ENCODE peak calls at places on chromosome 12, in ten cellular contexts. R, M, Y, J, V, T, C, X, U and E are unnamed samples.

GRCh38 chr12:4434721-4435425 is 10.7 kb downstream of the FGF6 start:
- DNase-seq in R (no peak), M (peak), Y (no peak), J (no peak), V (no peak), T (no peak), C (no peak), X (no peak), U (no peak), E (no peak)

GRCh38 chr12:12336049-12336411 is 14.0 kb downstream of the MANSC1 start:
- DNase-seq in R (no peak), M (no peak), Y (no peak), J (no peak), V (peak), T (no peak), C (no peak), X (no peak), U (no peak), E (peak)

GRCh38 chr12:60335765-60336164 is 739.9 kb downstream of the SLC16A7 start:
- DNase-seq in R (no peak), M (no peak), Y (no peak), J (peak), V (peak), T (no peak), C (no peak), X (no peak), U (no peak), E (peak)

GRCh38 chr12:57199191-57199590 is 17.4 kb upstream of the NXPH4 start:
- DNase-seq in R (no peak), M (no peak), Y (no peak), J (no peak), V (no peak), T (no peak), C (no peak), X (no peak), U (no peak), E (no peak)

GRCh38 chr12:31702047-31702446 is 26.8 kb downstream of the AMN1 start:
- DNase-seq in R (no peak), M (peak), Y (no peak), J (peak), V (no peak), T (no peak), C (no peak), X (no peak), U (no peak), E (peak)

GRCh38 chr12:104494137-104494815 is 37.5 kb downstream of the CHST11 start:
- DNase-seq in R (no peak), M (no peak), Y (peak), J (no peak), V (peak), T (peak), C (no peak), X (no peak), U (peak), E (no peak)

GRCh38 chr12:1691123-1692007 is 495 bp downstream of the ADIPOR2 start:
- DNase-seq in R (no peak), M (no peak), Y (peak), J (peak), V (no peak), T (peak), C (peak), X (no peak), U (peak), E (no peak)

GRCh38 chr12:57898308-57898970 is 42.9 kb upstream of the ATP23 start:
- DNase-seq in R (no peak), M (no peak), Y (no peak), J (no peak), V (no peak), T (no peak), C (no peak), X (no peak), U (no peak), E (no peak)

GRCh38 chr12:88056571-88056970 is 27.4 kb upstream of the C12orf50 start:
- DNase-seq in R (no peak), M (no peak), Y (no peak), J (peak), V (no peak), T (no peak), C (no peak), X (no peak), U (no peak), E (no peak)

GRCh38 chr12:115918763-115919162 is 358.7 kb downstream of the MED13L start:
- DNase-seq in R (no peak), M (no peak), Y (no peak), J (peak), V (no peak), T (no peak), C (no peak), X (no peak), U (no peak), E (no peak)

GRCh38 chr12:20128926-20129325 is 239.4 kb upstream of the PDE3A start:
- DNase-seq in R (no peak), M (no peak), Y (no peak), J (peak), V (no peak), T (no peak), C (no peak), X (no peak), U (no peak), E (peak)

GRCh38 chr12:7439579-7440505 is 4.1 kb downstream of the CD163L1 start:
- DNase-seq in R (peak), M (no peak), Y (peak), J (no peak), V (peak), T (peak), C (peak), X (no peak), U (no peak), E (peak)

GRCh38 chr12:632102-632696 is 31.0 kb downstream of the NINJ2 start:
- DNase-seq in R (no peak), M (no peak), Y (no peak), J (peak), V (peak), T (no peak), C (no peak), X (no peak), U (no peak), E (peak)

DNA sequence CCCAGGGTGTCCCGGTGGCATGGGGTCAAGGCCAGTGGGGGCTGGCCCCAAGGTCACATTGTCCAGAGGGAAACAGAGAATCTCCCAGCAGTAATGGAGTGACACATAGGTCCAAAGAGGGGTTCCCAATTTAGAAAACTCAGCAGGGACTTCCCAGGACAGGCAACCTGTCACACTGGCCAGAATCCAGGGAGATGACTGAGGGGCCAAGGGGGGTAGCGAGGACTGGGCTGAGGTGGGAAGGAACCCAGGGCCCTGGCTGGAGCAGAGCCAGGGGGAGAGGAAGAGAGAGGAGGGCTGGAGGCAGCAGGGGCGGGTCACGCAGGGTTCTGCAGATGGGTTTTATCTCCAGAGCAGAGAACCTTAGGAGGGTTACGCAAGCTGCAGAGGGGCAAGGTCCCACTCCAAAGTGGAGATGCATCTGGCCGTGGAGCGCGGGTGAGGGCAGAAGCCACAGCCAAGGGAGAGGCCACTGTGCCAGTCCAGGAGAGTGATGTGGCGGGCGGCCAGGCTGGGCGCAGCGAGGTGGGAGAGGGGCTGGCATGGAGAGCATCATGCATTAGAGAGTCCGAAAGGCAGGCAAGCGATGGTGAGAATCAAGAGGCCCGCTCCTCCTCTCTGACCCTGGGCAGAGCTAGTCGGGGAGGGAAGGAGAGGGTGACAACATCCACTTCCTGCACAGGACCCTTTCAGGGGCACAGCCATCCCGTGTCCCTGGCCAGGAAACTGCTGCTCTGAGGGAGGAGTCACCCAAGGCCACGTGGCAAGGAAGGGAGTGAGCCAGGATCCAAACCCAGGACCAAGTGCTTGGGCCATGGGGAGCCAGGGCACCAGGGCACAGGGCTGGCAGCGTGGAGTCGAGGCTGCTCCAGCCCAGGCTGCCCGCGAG is 29.0 kb downstream of the NCOR2 start:
- DNase-seq in R (no peak), M (no peak), Y (no peak), J (no peak), V (no peak), T (no peak), C (peak), X (peak), U (peak), E (no peak)
- H3K27ac ChIP-seq in R (peak), M (peak), Y (peak), J (no peak), V (no peak), T (no peak), C (peak), X (peak), U (no peak), E (no peak)

GRCh38 chr12:48156648-48157015 is 683 bp downstream of the ASB8 start:
- DNase-seq in R (no peak), M (no peak), Y (no peak), J (no peak), V (no peak), T (no peak), C (no peak), X (no peak), U (no peak), E (no peak)
- H3K27ac ChIP-seq in R (no peak), M (peak), Y (peak), J (no peak), V (no peak), T (peak), C (peak), X (no peak), U (peak), E (no peak)

GRCh38 chr12:24918596-24918995 is 30.3 kb downstream of the BCAT1 start:
- DNase-seq in R (no peak), M (no peak), Y (no peak), J (no peak), V (no peak), T (no peak), C (no peak), X (no peak), U (no peak), E (no peak)

GRCh38 chr12:24919346-24920001 is 29.4 kb downstream of the BCAT1 start:
- DNase-seq in R (no peak), M (no peak), Y (no peak), J (no peak), V (no peak), T (no peak), C (no peak), X (no peak), U (no peak), E (no peak)

GRCh38 chr12:24922109-24922508 is 26.8 kb downstream of the BCAT1 start:
- DNase-seq in R (no peak), M (no peak), Y (no peak), J (no peak), V (no peak), T (no peak), C (no peak), X (no peak), U (no peak), E (no peak)

GRCh38 chr12:24920141-24920540 is 28.8 kb downstream of the BCAT1 start:
- DNase-seq in R (no peak), M (no peak), Y (no peak), J (no peak), V (no peak), T (no peak), C (no peak), X (no peak), U (no peak), E (no peak)

DNA sequence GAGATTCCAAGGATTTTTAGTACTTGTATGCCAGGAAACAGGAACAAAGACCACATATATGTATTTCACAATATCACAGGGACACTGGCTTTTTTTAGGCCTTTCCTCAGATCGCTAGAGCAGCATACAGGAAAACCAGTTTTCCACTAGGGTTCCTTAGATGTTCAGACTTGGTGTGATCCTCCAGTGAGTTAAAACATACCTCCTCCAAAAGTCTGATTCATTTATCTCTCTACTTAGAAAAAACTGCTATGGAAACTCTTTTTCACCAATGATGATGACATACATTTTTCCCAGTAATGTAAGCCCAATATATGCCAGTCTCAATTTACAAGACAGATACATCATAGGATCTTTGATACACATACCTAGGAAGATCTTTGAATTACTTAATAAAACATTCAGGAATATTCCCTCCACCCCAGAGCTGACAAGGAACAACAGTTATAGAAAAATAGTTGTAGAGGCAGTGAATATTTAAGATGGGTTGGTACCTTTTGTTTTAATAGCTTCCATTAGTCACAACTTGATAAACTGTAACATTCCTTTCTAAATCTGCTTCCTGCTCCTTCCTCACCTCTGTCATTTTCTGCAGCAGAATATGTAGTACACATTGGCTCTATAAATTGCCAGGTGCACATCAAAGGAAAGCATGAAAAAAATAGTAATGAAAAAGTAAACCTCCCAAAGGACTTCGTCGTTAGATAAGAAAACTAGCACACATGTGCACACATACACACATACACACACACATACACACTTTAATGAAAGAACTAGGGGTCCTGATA is 27.5 kb downstream of the BCAT1 start:
- DNase-seq in R (no peak), M (no peak), Y (no peak), J (no peak), V (no peak), T (no peak), C (no peak), X (no peak), U (no peak), E (peak)
- H3K27ac ChIP-seq in R (no peak), M (no peak), Y (no peak), J (no peak), V (no peak), T (no peak), C (no peak), X (no peak), U (no peak), E (peak)

GRCh38 chr12:42859612-42860011 is 270.1 kb upstream of the PRICKLE1 start:
- DNase-seq in R (no peak), M (no peak), Y (peak), J (no peak), V (no peak), T (no peak), C (no peak), X (peak), U (no peak), E (peak)
- H3K27ac ChIP-seq in R (no peak), M (no peak), Y (no peak), J (no peak), V (no peak), T (no peak), C (no peak), X (no peak), U (no peak), E (no peak)

GRCh38 chr12:52454411-52455201 is 2.7 kb upstream of the KRT6B start:
- DNase-seq in R (no peak), M (no peak), Y (no peak), J (peak), V (no peak), T (no peak), C (no peak), X (no peak), U (no peak), E (no peak)
- H3K27ac ChIP-seq in R (no peak), M (no peak), Y (no peak), J (peak), V (no peak), T (no peak), C (no peak), X (no peak), U (no peak), E (no peak)

GRCh38 chr12:126198516-126198915 is 1133.3 kb downstream of the AACS start:
- DNase-seq in R (no peak), M (no peak), Y (no peak), J (no peak), V (no peak), T (no peak), C (no peak), X (no peak), U (no peak), E (no peak)
- H3K27ac ChIP-seq in R (peak), M (no peak), Y (no peak), J (no peak), V (no peak), T (no peak), C (no peak), X (no peak), U (no peak), E (no peak)

GRCh38 chr12:121579190-121579791 is 1.5 kb downstream of the KDM2B start:
- DNase-seq in R (peak), M (peak), Y (peak), J (peak), V (no peak), T (peak), C (peak), X (peak), U (peak), E (no peak)

GRCh38 chr12:121580959-121581680 is at the start of gene KDM2B:
- DNase-seq in R (no peak), M (peak), Y (peak), J (peak), V (peak), T (peak), C (no peak), X (no peak), U (no peak), E (peak)

GRCh38 chr12:121582583-121583333 is 1.9 kb upstream of the KDM2B start:
- DNase-seq in R (no peak), M (no peak), Y (no peak), J (peak), V (no peak), T (no peak), C (no peak), X (no peak), U (no peak), E (peak)

GRCh38 chr12:121579981-121580868 is 598 bp downstream of the KDM2B start:
- DNase-seq in R (peak), M (peak), Y (peak), J (peak), V (peak), T (peak), C (peak), X (peak), U (peak), E (no peak)

DNA sequence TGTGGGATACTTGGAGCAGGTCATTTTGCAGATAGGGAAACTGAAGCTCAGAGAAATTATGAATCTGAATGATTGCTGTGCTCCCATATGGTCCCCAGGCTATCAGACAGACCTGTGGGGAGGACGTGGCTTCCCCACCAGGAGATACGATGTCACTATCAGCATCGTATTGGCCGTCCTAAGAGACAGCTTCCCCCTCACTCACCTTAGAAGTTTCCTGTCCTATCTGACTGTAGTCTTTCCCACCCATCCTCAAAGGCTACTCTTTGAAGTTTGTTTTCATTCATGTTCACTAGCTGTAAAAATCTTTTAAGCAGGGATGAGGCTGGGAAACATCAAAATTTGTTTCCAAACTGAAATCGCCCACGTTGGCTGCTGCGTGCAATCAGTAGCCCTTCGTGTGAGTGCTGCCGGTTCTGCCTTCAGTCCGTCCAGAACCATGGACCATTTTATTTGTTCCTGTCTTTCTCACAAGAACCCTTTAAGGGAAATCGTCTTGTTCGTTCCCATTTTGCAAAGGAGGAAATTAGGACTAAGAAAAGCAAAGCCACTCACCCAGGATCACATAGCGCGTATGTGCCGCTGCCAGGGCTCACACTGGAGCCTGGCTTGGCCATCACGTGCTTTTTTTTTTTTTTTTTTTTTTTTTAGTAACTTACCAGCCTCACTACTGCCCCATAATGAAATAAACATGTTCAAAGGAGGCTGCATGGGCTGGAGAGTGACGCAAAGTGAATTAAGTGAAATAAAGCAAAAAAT is 1.0 kb upstream of the KDM2B start:
- DNase-seq in R (peak), M (no peak), Y (no peak), J (no peak), V (no peak), T (no peak), C (peak), X (no peak), U (no peak), E (no peak)
- H3K27ac ChIP-seq in R (no peak), M (no peak), Y (peak), J (no peak), V (no peak), T (peak), C (peak), X (peak), U (peak), E (no peak)

DNA sequence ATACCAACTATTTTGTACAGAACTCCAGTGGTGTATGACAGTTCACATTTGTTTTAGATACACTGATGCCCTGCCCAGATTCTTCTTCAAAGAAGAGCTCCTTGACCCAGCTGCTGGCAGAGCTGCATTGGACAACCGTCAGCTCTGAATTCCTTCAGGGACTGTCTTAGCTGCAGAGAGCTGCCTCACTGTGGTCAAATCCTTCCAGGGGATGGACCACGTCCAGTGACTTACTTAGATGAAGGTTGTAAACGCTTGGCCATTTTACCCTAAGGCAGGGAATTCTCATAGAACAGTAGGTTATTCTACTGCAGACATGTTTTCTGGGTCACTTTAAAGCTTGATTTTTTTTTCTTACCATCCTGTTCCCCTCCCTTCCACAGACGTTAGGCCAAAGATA is 905.0 kb upstream of the ATXN7L3B start:
- DNase-seq in R (no peak), M (no peak), Y (no peak), J (no peak), V (no peak), T (no peak), C (no peak), X (no peak), U (no peak), E (no peak)
- H3K27ac ChIP-seq in R (no peak), M (no peak), Y (no peak), J (no peak), V (no peak), T (no peak), C (no peak), X (no peak), U (no peak), E (no peak)